ENCODE peak calls at places on chromosomes 16 and 17, in seven cellular contexts. Y is mammary epithelial cell, W is heart right ventricle, O is AG04450, V is A549, A is lower leg skin, E is nephron progenitor cell. Z is an unnamed sample.

GRCh38 chr16:52861614-52862022 is 191.1 kb downstream of the CHD9NB start:
- DNase-seq in Y (peak; percentile 5), W (no peak), O (no peak), V (no peak), A (no peak), E (peak; percentile 11), Z (no peak)

GRCh38 chr16:78199325-78200022 is 100.0 kb downstream of the WWOX start:
- DNase-seq in Y (no peak), W (no peak), O (no peak), V (no peak), A (no peak), E (no peak), Z (no peak)

GRCh38 chr17:30605027-30605426 is 127.8 kb downstream of the GOSR1 start:
- DNase-seq in Y (no peak), W (no peak), O (no peak), V (no peak), A (no peak), E (no peak), Z (no peak)

GRCh38 chr16:47008174-47008573 is 34.7 kb upstream of the DNAJA2 start:
- DNase-seq in Y (no peak), W (no peak), O (no peak), V (no peak), A (peak; percentile 29), E (no peak), Z (no peak)

GRCh38 chr17:62109378-62109902 is 44.4 kb upstream of the MED13 start:
- DNase-seq in Y (peak; percentile 82), W (peak; percentile 4), O (peak; percentile 10), V (peak; percentile 92), A (peak; percentile 25), E (peak; percentile 39), Z (peak; percentile 85)

GRCh38 chr16:27769561-27770222 is 219.7 kb downstream of the KATNIP start:
- DNase-seq in Y (peak; percentile 71), W (no peak), O (peak; percentile 32), V (no peak), A (no peak), E (no peak), Z (no peak)

GRCh38 chr17:47218896-47219430 is 9.8 kb downstream of the MYL4 start:
- DNase-seq in Y (no peak), W (no peak), O (no peak), V (no peak), A (peak; percentile 53), E (no peak), Z (no peak)

GRCh38 chr17:55259684-55260111 is 5.1 kb upstream of the HLF start:
- DNase-seq in Y (no peak), W (no peak), O (no peak), V (no peak), A (no peak), E (no peak), Z (no peak)

GRCh38 chr16:88394426-88394825 is 11.7 kb downstream of the ZNF469 start:
- DNase-seq in Y (no peak), W (no peak), O (no peak), V (no peak), A (no peak), E (no peak), Z (no peak)

GRCh38 chr17:30530346-30531025 is 53.3 kb downstream of the GOSR1 start:
- DNase-seq in Y (no peak), W (no peak), O (peak; percentile 23), V (no peak), A (no peak), E (no peak), Z (no peak)

GRCh38 chr17:17417718-17418151 is 59.1 kb upstream of the MED9 start:
- DNase-seq in Y (no peak), W (no peak), O (no peak), V (no peak), A (no peak), E (no peak), Z (no peak)

GRCh38 chr17:44599298-44600175 is 42.3 kb downstream of the FZD2 start:
- DNase-seq in Y (no peak), W (peak; percentile 42), O (peak; percentile 89), V (peak; percentile 87), A (no peak), E (peak; percentile 75), Z (no peak)

GRCh38 chr16:15658149-15658548 is 8.1 kb downstream of the NDE1 start:
- DNase-seq in Y (no peak), W (no peak), O (no peak), V (no peak), A (no peak), E (no peak), Z (no peak)

GRCh38 chr16:2429771-2430663 is 770 bp downstream of the CCNF start:
- DNase-seq in Y (peak; percentile 21), W (no peak), O (no peak), V (peak; percentile 31), A (no peak), E (peak; percentile 47), Z (peak; percentile 66)

GRCh38 chr16:397736-398332 is 835 bp downstream of the NME4 start:
- DNase-seq in Y (no peak), W (peak; percentile 73), O (no peak), V (peak; percentile 86), A (peak; percentile 94), E (peak; percentile 80), Z (peak; percentile 78)

GRCh38 chr17:61849674-61850073 is 13.7 kb downstream of the BRIP1 start:
- DNase-seq in Y (no peak), W (no peak), O (no peak), V (no peak), A (no peak), E (no peak), Z (no peak)

GRCh38 chr16:54542805-54543504 is 256.4 kb upstream of the IRX3 start:
- DNase-seq in Y (no peak), W (no peak), O (no peak), V (no peak), A (no peak), E (no peak), Z (no peak)

GRCh38 chr16:69329369-69330285 is 761 bp downstream of the PDF start:
- DNase-seq in Y (peak; percentile 48), W (no peak), O (no peak), V (no peak), A (peak; percentile 86), E (peak; percentile 50), Z (peak; percentile 72)
- TF ChIP-seq CTCF in Y (no peak), W (no peak), O (no peak), V (no peak), A (no peak), E (no peak), Z (no peak)

GRCh38 chr16:48526058-48526957 is 83.7 kb downstream of the N4BP1 start:
- DNase-seq in Y (peak; percentile 75), W (no peak), O (no peak), V (peak; percentile 44), A (peak; percentile 77), E (no peak), Z (peak; percentile 69)
- TF ChIP-seq CTCF in Y (peak; percentile 81), W (peak; percentile 8), O (peak; percentile 16), V (peak; percentile 60), A (no peak), E (peak; percentile 8), Z (peak; percentile 34)

GRCh38 chr16:81004646-81005353 is 1.9 kb downstream of the CMC2 start:
- DNase-seq in Y (peak; percentile 53), W (peak; percentile 46), O (peak; percentile 32), V (peak; percentile 32), A (no peak), E (peak; percentile 12), Z (peak; percentile 32)

GRCh38 chr16:81005644-81006471 is 827 bp downstream of the CMC2 start:
- DNase-seq in Y (peak; percentile 15), W (peak; percentile 80), O (no peak), V (no peak), A (peak; percentile 95), E (peak; percentile 6), Z (no peak)

GRCh38 chr16:81003610-81004460 is 2.9 kb downstream of the CMC2 start:
- DNase-seq in Y (peak; percentile 3), W (no peak), O (no peak), V (no peak), A (no peak), E (no peak), Z (no peak)

GRCh38 chr16:81008151-81008789 is 1.3 kb downstream of the CENPN start:
- DNase-seq in Y (no peak), W (no peak), O (no peak), V (no peak), A (no peak), E (no peak), Z (no peak)

DNA sequence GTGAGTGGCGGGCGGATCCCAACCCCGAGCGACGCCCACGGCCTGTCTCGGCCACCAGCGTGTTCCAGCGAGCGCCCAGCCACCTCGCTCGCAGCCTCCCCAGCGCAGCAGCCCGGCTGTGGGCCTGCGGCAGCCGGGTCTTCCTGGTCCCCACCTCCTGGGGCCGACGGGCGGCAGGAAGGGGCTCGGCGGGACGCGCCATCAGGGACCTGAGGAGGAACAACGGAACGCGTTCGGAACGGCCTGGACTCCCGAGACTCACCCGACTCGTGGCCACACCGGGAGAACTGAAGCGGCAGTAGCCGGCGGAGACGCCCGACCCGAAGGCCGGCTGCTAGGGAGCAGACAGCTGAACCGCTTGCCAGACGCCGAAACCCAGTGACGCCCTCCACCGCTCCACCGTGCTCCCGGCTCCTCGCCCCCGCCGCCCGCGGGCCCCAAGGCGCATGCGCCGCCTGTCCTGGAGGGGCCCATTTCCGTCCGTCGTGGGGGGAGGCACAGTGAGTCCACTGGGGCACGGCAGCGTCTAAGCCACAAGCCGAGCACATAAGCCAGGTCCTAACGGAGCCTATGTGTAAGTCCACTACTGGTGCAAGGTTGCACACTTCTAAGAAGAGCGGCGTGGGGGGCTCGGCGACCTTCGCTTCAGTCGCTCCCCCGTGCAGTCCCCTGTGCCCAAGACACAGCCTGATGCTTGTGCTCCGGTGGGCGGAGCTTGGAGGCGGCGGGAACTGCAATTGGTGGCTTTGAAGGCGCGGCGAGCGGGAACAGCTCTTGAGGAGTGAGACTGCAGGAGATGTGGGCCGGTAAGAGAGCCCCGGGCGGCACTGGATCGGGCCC is at the start of the genes CENPN and CMC2:
- DNase-seq in Y (peak; percentile 98), W (peak; percentile 98), O (peak; percentile 99), V (peak; percentile 92), A (peak; percentile 100), E (peak; percentile 96), Z (peak; percentile 90)
- TF ChIP-seq CTCF in Y (no peak), W (no peak), O (no peak), V (no peak), A (no peak), E (no peak), Z (no peak)

DNA sequence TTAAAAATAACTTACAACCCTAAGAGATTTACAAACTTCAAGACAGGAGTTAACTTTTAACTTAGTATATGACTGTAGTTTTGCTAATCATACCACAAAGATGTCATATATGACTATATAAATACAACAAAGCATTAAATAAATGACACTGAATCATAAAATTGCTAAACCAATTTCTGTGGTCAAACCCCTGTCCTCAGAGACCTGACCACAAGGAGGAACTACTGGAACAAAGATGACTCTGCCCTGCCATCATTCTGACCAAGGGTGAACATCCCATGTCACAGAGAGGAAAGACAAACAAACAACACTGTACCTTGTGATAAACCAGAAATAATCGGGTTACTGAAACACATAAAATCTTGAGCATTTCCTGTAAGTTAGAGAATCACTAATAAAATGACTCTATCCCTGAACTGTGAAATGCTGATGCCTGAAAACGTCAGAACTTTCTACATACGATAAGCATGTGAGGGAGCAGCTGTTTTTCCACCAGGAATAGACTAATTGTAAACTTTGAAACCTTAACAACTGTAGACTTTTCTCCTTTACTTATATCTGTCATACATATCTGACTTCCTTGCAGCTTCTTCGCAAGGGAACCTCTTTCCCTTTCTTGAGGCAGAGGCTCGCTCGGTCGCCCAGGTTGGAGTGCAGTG is 47.9 kb downstream of the WDR59 start:
- DNase-seq in Y (peak; percentile 57), W (no peak), O (peak; percentile 15), V (no peak), A (no peak), E (no peak), Z (peak; percentile 46)
- TF ChIP-seq CTCF in Y (no peak), W (no peak), O (no peak), V (no peak), A (no peak), E (no peak), Z (no peak)

Z was measured in GM20000.